ENCODE peak calls at places on chromosome 21, in four cellular contexts. Q is mesendoderm, J is hepatocyte, P is tibial nerve. X is an unnamed sample. For H3K4me1, the result is how much of the 10 kb centered on the place peaks cover.

GRCh38 chr21:15421521-15421920 is 308.3 kb upstream of the USP25 start:
- DNase-seq in Q (no peak), J (no peak), P (no peak), X (no peak)

GRCh38 chr21:31983120-31983519 is 110.3 kb downstream of the HUNK start:
- DNase-seq in Q (no peak), J (peak), P (no peak), X (no peak)

GRCh38 chr21:25283720-25284119 is 323.6 kb downstream of the MRPL39 start:
- DNase-seq in Q (peak), J (peak), P (no peak), X (no peak)

GRCh38 chr21:34865922-34866271 is 183.2 kb downstream of the RUNX1 start:
- DNase-seq in P (no peak), Q (peak), J (peak), X (no peak)

GRCh38 chr21:38993561-38993960 is 187.8 kb downstream of the ETS2 start:
- DNase-seq in P (peak), J (peak), Q (no peak), X (no peak)

GRCh38 chr21:41432567-41433460 is 6.8 kb downstream of the MX1 start:
- DNase-seq in Q (no peak), P (no peak), J (no peak), X (no peak)

GRCh38 chr21:37153935-37154350 is 80.9 kb downstream of the TTC3 start:
- DNase-seq in P (no peak), Q (no peak), J (peak), X (no peak)

GRCh38 chr21:32022141-32022540 is 149.3 kb downstream of the HUNK start:
- DNase-seq in Q (no peak), P (no peak), J (no peak), X (no peak)

GRCh38 chr21:36966066-36966845 is at the start of gene HLCS:
- DNase-seq in P (peak), Q (peak), J (peak), X (peak)

GRCh38 chr21:20720623-20721022 is 277.6 kb upstream of the NCAM2 start:
- DNase-seq in P (no peak), J (no peak), Q (no peak), X (no peak)

GRCh38 chr21:40019076-40019475 is 151.8 kb downstream of the PCP4 start:
- DNase-seq in Q (no peak), P (no peak), J (no peak), X (no peak)

GRCh38 chr21:16084776-16085364 is 355.1 kb downstream of the USP25 start:
- DNase-seq in P (peak), Q (no peak), J (no peak), X (no peak)

GRCh38 chr21:41444703-41445464 is 18.8 kb downstream of the MX1 start:
- DNase-seq in P (no peak), J (no peak), Q (no peak), X (no peak)

GRCh38 chr21:34881421-34881820 is 167.7 kb downstream of the RUNX1 start:
- DNase-seq in P (no peak), J (no peak), Q (no peak), X (no peak)

GRCh38 chr21:31354604-31355443 is 10.8 kb upstream of the TIAM1 start:
- DNase-seq in Q (no peak), P (no peak), J (no peak), X (peak)

GRCh38 chr21:38477241-38477640 is 21.0 kb downstream of the ERG start:
- DNase-seq in J (no peak), P (no peak), Q (no peak), X (no peak)

GRCh38 chr21:14356771-14357170 is 26.2 kb downstream of the HSPA13 start:
- DNase-seq in P (no peak), J (no peak), Q (no peak), X (no peak)

GRCh38 chr21:25396135-25396711 is 211.1 kb downstream of the MRPL39 start:
- DNase-seq in J (no peak), Q (no peak), P (no peak), X (no peak)

GRCh38 chr21:20570824-20571232 is 427.4 kb upstream of the NCAM2 start:
- DNase-seq in P (no peak), Q (peak), J (peak), X (no peak)

GRCh38 chr21:16420086-16420724 is 690.4 kb downstream of the USP25 start:
- DNase-seq in P (peak), J (peak), Q (no peak), X (no peak)

GRCh38 chr21:37829447-37829846 is 86.8 kb downstream of the KCNJ6 start:
- DNase-seq in P (no peak), Q (no peak), J (peak), X (no peak)

GRCh38 chr21:34878940-34879339 is 170.2 kb downstream of the RUNX1 start:
- DNase-seq in J (no peak), Q (no peak), P (no peak), X (no peak)

GRCh38 chr21:33155457-33155856 is 74.3 kb upstream of the IFNAR2 start:
- DNase-seq in P (no peak), Q (no peak), J (no peak), X (no peak)

GRCh38 chr21:32320726-32321125 is 22.1 kb downstream of the MRAP start:
- DNase-seq in J (no peak), P (no peak), Q (no peak), X (no peak)

GRCh38 chr21:32335601-32336575 is 37.2 kb downstream of the MRAP start:
- DNase-seq in J (no peak), P (no peak), Q (no peak), X (no peak)

GRCh38 chr21:29504751-29505321 is 206.1 kb downstream of the BACH1 start:
- DNase-seq in Q (peak), J (no peak), P (no peak), X (no peak)

GRCh38 chr21:29077651-29078090 is 4.2 kb upstream of the CCT8 start:
- DNase-seq in J (no peak), P (no peak), Q (no peak), X (no peak)

DNA sequence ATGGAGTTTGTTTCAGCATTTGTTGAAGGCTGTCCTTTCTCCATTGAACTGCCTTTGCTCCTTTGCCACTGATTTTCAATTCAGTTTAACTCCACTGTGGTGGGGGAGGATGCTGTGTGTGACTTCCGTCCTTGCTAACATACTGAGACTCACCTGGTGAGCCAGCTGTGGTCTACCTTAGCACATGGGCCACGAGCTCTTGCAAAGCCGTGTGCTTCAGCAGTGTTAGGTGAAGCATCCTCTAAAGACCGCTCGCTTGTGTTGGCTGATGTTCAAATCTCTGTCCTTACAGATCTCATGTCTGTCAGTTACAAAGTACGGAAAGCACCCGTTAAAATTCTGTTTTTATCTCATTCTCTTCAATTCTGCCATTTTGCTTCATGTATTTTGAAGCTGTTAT is 3.6 kb upstream of the SPATC1L start:
- DNase-seq in P (no peak), Q (no peak), J (no peak), X (peak)
- H3K4me1 ChIP-seq in P (under half), Q (under half), J (under half), X (under half)

GRCh38 chr21:45407629-45408247 is 2.8 kb downstream of the COL18A1 start:
- DNase-seq in P (no peak), J (no peak), Q (no peak), X (no peak)
- H3K4me1 ChIP-seq in P (half or more), J (half or more), Q (under half), X (under half)

DNA sequence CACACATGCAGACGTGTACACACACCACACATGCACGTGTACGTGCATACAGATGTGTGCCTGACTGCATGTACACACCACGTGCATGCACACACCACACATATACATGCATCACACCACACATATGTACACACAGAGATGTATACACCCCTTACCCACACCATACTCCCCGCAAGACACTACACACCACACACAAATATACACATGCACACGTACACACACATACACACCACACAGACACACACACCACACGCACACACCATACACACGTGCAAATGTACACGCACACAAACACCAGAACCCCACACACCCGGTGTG is 9.7 kb downstream of the ITGB2 start:
- DNase-seq in Q (no peak), P (no peak), J (no peak), X (no peak)
- H3K4me1 ChIP-seq in Q (under half), P (under half), J (under half), X (under half)

GRCh38 chr21:45433301-45433700 is 28.3 kb downstream of the COL18A1 start:
- DNase-seq in P (no peak), J (no peak), Q (no peak), X (no peak)
- H3K4me1 ChIP-seq in P (under half), J (under half), Q (under half), X (under half)

GRCh38 chr21:42662430-42663199 is 9.2 kb downstream of the PDE9A start:
- DNase-seq in P (no peak), Q (no peak), J (no peak), X (no peak)
- H3K4me1 ChIP-seq in P (half or more), Q (under half), J (under half), X (under half)

GRCh38 chr21:44872266-44872567 is 1.3 kb downstream of the PTTG1IP start:
- DNase-seq in J (no peak), P (no peak), Q (peak), X (no peak)

GRCh38 chr21:44869860-44870747 is 3.4 kb downstream of the PTTG1IP start:
- DNase-seq in P (peak), Q (peak), J (peak), X (peak)

GRCh38 chr21:44872568-44873355 is 728 bp downstream of the PTTG1IP start:
- DNase-seq in Q (peak), P (no peak), J (peak), X (no peak)

GRCh38 chr21:44871576-44872265 is 1.8 kb downstream of the PTTG1IP start:
- DNase-seq in Q (no peak), J (peak), P (peak), X (no peak)

GRCh38 chr21:44870748-44871495 is 2.6 kb downstream of the PTTG1IP start:
- DNase-seq in J (no peak), P (peak), Q (no peak), X (peak)
- H3K4me1 ChIP-seq in J (under half), P (half or more), Q (under half), X (under half)

GRCh38 chr21:45892156-45892919 is 89.2 kb upstream of the COL6A1 start:
- DNase-seq in J (no peak), Q (no peak), P (no peak), X (no peak)
- H3K4me1 ChIP-seq in J (under half), Q (under half), P (half or more), X (under half)

GRCh38 chr21:17580319-17580718 is 32.4 kb downstream of the BTG3 start:
- DNase-seq in Q (no peak), J (no peak), P (no peak), X (no peak)
- H3K4me1 ChIP-seq in Q (under half), J (under half), P (under half), X (under half)